ENCODE peak calls at places on chromosomes 5 and 9, in four cellular contexts. One of them, this sample, is unnamed.
A peak's percentile ranks its signal among the peaks of the same experiment; 100 is the strongest.

GRCh38 chr9:118318770-118319443 is 614.7 kb downstream of the TLR4 start:
- DNase-seq in A549: peak; percentile 83
- DNase-seq in IMR-90: no peak
- DNase-seq in mammary epithelial cell: peak; percentile 81
- DNase-seq in this sample: no peak

GRCh38 chr9:36847781-36848673 is 186.0 kb downstream of the PAX5 start:
- DNase-seq in mammary epithelial cell: peak; percentile 21
- DNase-seq in IMR-90: no peak
- DNase-seq in A549: no peak
- DNase-seq in this sample: no peak

GRCh38 chr9:115595951-115596742 is 478.2 kb upstream of the TNC start:
- DNase-seq in mammary epithelial cell: no peak
- DNase-seq in A549: peak; percentile 9
- DNase-seq in IMR-90: peak; percentile 87
- DNase-seq in this sample: peak; percentile 95

GRCh38 chr9:22165144-22165543 is 156.0 kb upstream of the CDKN2B start:
- DNase-seq in IMR-90: peak; percentile 67
- DNase-seq in A549: no peak
- DNase-seq in mammary epithelial cell: no peak
- DNase-seq in this sample: peak; percentile 76

GRCh38 chr9:131727184-131727785 is 12.6 kb downstream of the RAPGEF1 start:
- DNase-seq in A549: no peak
- DNase-seq in mammary epithelial cell: peak; percentile 84
- DNase-seq in IMR-90: peak; percentile 24
- DNase-seq in this sample: peak; percentile 36

GRCh38 chr9:92035687-92036410 is 79.4 kb downstream of the SPTLC1 start:
- DNase-seq in A549: no peak
- DNase-seq in IMR-90: peak; percentile 94
- DNase-seq in mammary epithelial cell: no peak
- DNase-seq in this sample: peak; percentile 98

GRCh38 chr9:99026271-99026955 is 78.5 kb upstream of the TGFBR1 start:
- DNase-seq in A549: no peak
- DNase-seq in IMR-90: no peak
- DNase-seq in mammary epithelial cell: no peak
- DNase-seq in this sample: no peak

GRCh38 chr5:59709833-59710232 is 183.7 kb downstream of the PDE4D start:
- DNase-seq in IMR-90: peak; percentile 72
- DNase-seq in A549: peak; percentile 23
- DNase-seq in mammary epithelial cell: peak; percentile 71
- DNase-seq in this sample: peak; percentile 72

GRCh38 chr5:176609724-176610429 is at the start of gene GPRIN1:
- DNase-seq in mammary epithelial cell: peak; percentile 40
- DNase-seq in IMR-90: peak; percentile 36
- DNase-seq in A549: peak; percentile 50
- DNase-seq in this sample: peak; percentile 39

GRCh38 chr9:13014484-13014883 is 239.7 kb downstream of the LURAP1L start:
- DNase-seq in IMR-90: no peak
- DNase-seq in A549: no peak
- DNase-seq in mammary epithelial cell: no peak
- DNase-seq in this sample: no peak

GRCh38 chr9:110714314-110714713 is 45.7 kb downstream of the MUSK start:
- DNase-seq in A549: peak; percentile 10
- DNase-seq in mammary epithelial cell: no peak
- DNase-seq in IMR-90: peak; percentile 50
- DNase-seq in this sample: no peak

GRCh38 chr9:219670-220365 is 5.2 kb downstream of the DOCK8 start:
- DNase-seq in mammary epithelial cell: no peak
- DNase-seq in IMR-90: no peak
- DNase-seq in A549: no peak
- DNase-seq in this sample: no peak

GRCh38 chr9:6757988-6758417 is 230 bp downstream of the KDM4C start:
- DNase-seq in IMR-90: no peak
- DNase-seq in A549: no peak
- DNase-seq in mammary epithelial cell: no peak
- DNase-seq in this sample: no peak

GRCh38 chr9:133492061-133493021 is 13.4 kb upstream of the SLC2A6 start:
- DNase-seq in A549: no peak
- DNase-seq in mammary epithelial cell: peak; percentile 14
- DNase-seq in IMR-90: no peak
- DNase-seq in this sample: no peak

GRCh38 chr5:159936686-159937329 is 20.5 kb downstream of the ADRA1B start:
- DNase-seq in A549: no peak
- DNase-seq in mammary epithelial cell: peak; percentile 91
- DNase-seq in IMR-90: peak; percentile 15
- DNase-seq in this sample: no peak

GRCh38 chr5:136890431-136891148 is 525.2 kb upstream of the TRPC7 start:
- DNase-seq in A549: no peak
- DNase-seq in mammary epithelial cell: no peak
- DNase-seq in IMR-90: no peak
- DNase-seq in this sample: no peak

GRCh38 chr5:93590511-93590910 is 7.5 kb downstream of the NR2F1 start:
- DNase-seq in A549: no peak
- DNase-seq in IMR-90: no peak
- DNase-seq in mammary epithelial cell: no peak
- DNase-seq in this sample: no peak

GRCh38 chr5:93589812-93590215 is 6.8 kb downstream of the NR2F1 start:
- DNase-seq in mammary epithelial cell: no peak
- DNase-seq in IMR-90: no peak
- DNase-seq in A549: no peak
- DNase-seq in this sample: no peak

GRCh38 chr5:93587919-93588585 is 5.0 kb downstream of the NR2F1 start:
- DNase-seq in IMR-90: no peak
- DNase-seq in A549: no peak
- DNase-seq in mammary epithelial cell: no peak
- DNase-seq in this sample: no peak

GRCh38 chr5:93588586-93589347 is 5.7 kb downstream of the NR2F1 start:
- DNase-seq in IMR-90: peak; percentile 59
- DNase-seq in A549: no peak
- DNase-seq in mammary epithelial cell: no peak
- DNase-seq in this sample: peak; percentile 71

DNA sequence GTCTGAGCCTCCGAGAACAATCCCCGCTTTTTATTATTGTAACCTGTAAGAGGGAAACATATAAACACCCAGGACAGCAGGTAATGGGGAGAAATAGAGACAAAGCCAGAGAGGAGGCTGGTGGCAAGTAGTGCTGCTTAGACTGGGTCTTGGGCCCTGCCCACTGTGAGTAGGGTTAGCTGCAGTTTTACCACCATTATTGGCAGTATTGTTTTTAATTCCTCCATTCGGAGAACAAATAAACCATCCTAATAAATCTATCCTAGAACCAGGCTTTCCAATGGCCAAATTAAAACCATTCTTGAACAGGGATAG is 6.3 kb downstream of the NR2F1 start:
- DNase-seq in mammary epithelial cell: no peak
- DNase-seq in IMR-90: no peak
- DNase-seq in A549: no peak
- DNase-seq in this sample: no peak
- H3K4me3 ChIP-seq in mammary epithelial cell: no peak overlapping the region
- H3K4me3 ChIP-seq in IMR-90: peak overlapping the region; percentile 99
- H3K4me3 ChIP-seq in A549: no peak overlapping the region
- H3K4me3 ChIP-seq in this sample: peak overlapping the region; percentile 92

DNA sequence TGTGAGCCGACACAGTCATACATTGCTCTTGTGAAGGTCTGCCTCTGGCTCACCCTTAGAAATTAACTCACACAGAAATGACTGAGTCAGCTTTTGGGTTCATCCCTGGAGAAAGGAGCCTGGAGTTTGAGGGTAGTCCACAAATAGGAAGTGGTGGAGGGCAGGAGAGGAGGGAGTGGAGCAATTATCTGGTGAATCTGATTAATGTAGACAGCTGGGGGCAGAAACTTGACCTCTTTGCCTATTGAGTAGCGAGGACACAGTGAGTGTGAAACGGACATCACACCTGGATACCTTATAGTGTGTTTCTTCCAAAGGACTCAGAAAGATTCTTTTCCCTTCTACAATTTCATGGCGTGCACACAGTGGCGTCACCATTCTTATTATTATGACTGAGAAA is 48.5 kb upstream of the MSX2 start:
- DNase-seq in A549: no peak
- DNase-seq in mammary epithelial cell: no peak
- DNase-seq in IMR-90: no peak
- DNase-seq in this sample: no peak
- TF ChIP-seq CTCF in A549: no peak
- TF ChIP-seq CTCF in mammary epithelial cell: no peak
- TF ChIP-seq CTCF in IMR-90: no peak
- TF ChIP-seq CTCF in this sample: no peak

GRCh38 chr9:72648811-72649414 is 127.5 kb downstream of the TMC1 start:
- DNase-seq in A549: no peak
- DNase-seq in mammary epithelial cell: peak; percentile 72
- DNase-seq in IMR-90: no peak
- DNase-seq in this sample: no peak
- H3K4me3 ChIP-seq in A549: no peak overlapping the region
- H3K4me3 ChIP-seq in mammary epithelial cell: no peak overlapping the region
- H3K4me3 ChIP-seq in IMR-90: no peak overlapping the region
- H3K4me3 ChIP-seq in this sample: no peak overlapping the region

GRCh38 chr5:42960472-42960871 is 79.6 kb downstream of the ANXA2R start:
- DNase-seq in mammary epithelial cell: no peak
- DNase-seq in A549: no peak
- DNase-seq in IMR-90: no peak
- DNase-seq in this sample: no peak
- TF ChIP-seq CTCF in mammary epithelial cell: no peak
- TF ChIP-seq CTCF in A549: no peak
- TF ChIP-seq CTCF in IMR-90: no peak
- TF ChIP-seq CTCF in this sample: no peak

This sample was measured in fibroblast of villous mesenchyme.